ENCODE peak calls at places on chromosomes 4 and X, in eight cellular contexts. L is ovary; K is CD4-positive, alpha-beta T cell; D is suprapubic skin; U is caudate nucleus; N is hepatocyte; Y is GM23248; M is uterus. I is an unnamed sample.

GRCh38 chrX:106481341-106481740 is 130.4 kb upstream of the RADX start:
- DNase-seq in L (no peak), K (peak; percentile 5), D (no peak), U (peak; percentile 0), N (peak; percentile 79), Y (peak; percentile 62), M (no peak), I (no peak)

GRCh38 chr4:121535351-121535750 is 154.5 kb upstream of the QRFPR start:
- DNase-seq in L (no peak), K (no peak), D (no peak), U (no peak), N (no peak), Y (no peak), M (no peak), I (no peak)

GRCh38 chrX:2578864-2579263 is 78.1 kb upstream of the DHRSX start:
- DNase-seq in L (no peak), K (no peak), D (no peak), U (no peak), N (no peak), Y (no peak), M (no peak), I (no peak)

GRCh38 chr4:147581601-147582350 is 35.4 kb upstream of the TMEM184C start:
- DNase-seq in L (no peak), K (no peak), D (no peak), U (no peak), N (no peak), Y (peak; percentile 32), M (no peak), I (peak; percentile 39)

GRCh38 chr4:79626102-79626501 is 218.1 kb upstream of the GK2 start:
- DNase-seq in L (no peak), K (no peak), D (no peak), U (no peak), N (no peak), Y (peak; percentile 16), M (no peak), I (no peak)

GRCh38 chrX:69136546-69137331 is 28.5 kb downstream of the PJA1 start:
- DNase-seq in L (peak; percentile 76), K (no peak), D (no peak), U (no peak), N (peak; percentile 38), Y (no peak), M (peak; percentile 49), I (peak; percentile 85)

GRCh38 chr4:6999172-7000086 is 43.7 kb upstream of the TADA2B start:
- DNase-seq in L (no peak), K (peak; percentile 35), D (no peak), U (no peak), N (no peak), Y (no peak), M (no peak), I (peak; percentile 52)

GRCh38 chr4:144734522-144734921 is 88.6 kb downstream of the HHIP start:
- DNase-seq in L (no peak), K (no peak), D (no peak), U (no peak), N (peak; percentile 7), Y (peak; percentile 59), M (no peak), I (no peak)

GRCh38 chr4:175469519-175469918 is 342.5 kb downstream of the GPM6A start:
- DNase-seq in L (no peak), K (no peak), D (no peak), U (no peak), N (peak; percentile 13), Y (peak; percentile 52), M (no peak), I (no peak)

GRCh38 chrX:133637765-133638164 is 222.5 kb upstream of the GPC4 start:
- DNase-seq in L (no peak), K (no peak), D (no peak), U (no peak), N (no peak), Y (no peak), M (no peak), I (no peak)

GRCh38 chr4:99630857-99631256 is 26.8 kb downstream of the C4orf54 start:
- DNase-seq in L (no peak), K (no peak), D (no peak), U (no peak), N (no peak), Y (no peak), M (no peak), I (no peak)

GRCh38 chrX:40496728-40497127 is 84.0 kb upstream of the ATP6AP2 start:
- DNase-seq in L (no peak), K (no peak), D (no peak), U (peak; percentile 9), N (peak; percentile 40), Y (peak; percentile 37), M (peak; percentile 22), I (peak; percentile 66)

GRCh38 chr4:166308589-166308988 is 435.6 kb downstream of the TLL1 start:
- DNase-seq in L (no peak), K (no peak), D (no peak), U (no peak), N (no peak), Y (no peak), M (no peak), I (no peak)

GRCh38 chr4:82017680-82018079 is 356.1 kb downstream of the HNRNPD start:
- DNase-seq in L (no peak), K (no peak), D (no peak), U (no peak), N (peak; percentile 68), Y (peak; percentile 50), M (no peak), I (no peak)

GRCh38 chrX:68045008-68045577 is 388.2 kb downstream of the OPHN1 start:
- DNase-seq in L (no peak), K (no peak), D (no peak), U (no peak), N (no peak), Y (peak; percentile 4), M (no peak), I (no peak)

GRCh38 chr4:10664408-10664807 is 20.2 kb downstream of the CLNK start:
- DNase-seq in L (no peak), K (no peak), D (no peak), U (no peak), N (peak; percentile 28), Y (peak; percentile 86), M (peak; percentile 23), I (peak; percentile 78)

GRCh38 chrX:134171661-134172587 is 65.1 kb upstream of the CCDC160 start:
- DNase-seq in L (peak; percentile 48), K (no peak), D (no peak), U (peak; percentile 29), N (peak; percentile 40), Y (peak; percentile 11), M (no peak), I (peak; percentile 47)

GRCh38 chr4:77044458-77045124 is 31.2 kb downstream of the CCNI start:
- DNase-seq in L (no peak), K (no peak), D (no peak), U (no peak), N (peak; percentile 58), Y (peak; percentile 77), M (no peak), I (peak; percentile 11)

GRCh38 chr4:107801766-107802211 is 22.9 kb upstream of the SGMS2 start:
- DNase-seq in L (no peak), K (no peak), D (no peak), U (no peak), N (no peak), Y (peak; percentile 76), M (no peak), I (peak; percentile 74)

GRCh38 chr4:141645611-141646340 is 9.4 kb downstream of the IL15 start:
- DNase-seq in L (no peak), K (no peak), D (no peak), U (no peak), N (no peak), Y (peak; percentile 95), M (no peak), I (peak; percentile 62)

GRCh38 chrX:36218801-36219200 is 299.3 kb downstream of the CFAP47 start:
- DNase-seq in L (no peak), K (no peak), D (no peak), U (no peak), N (no peak), Y (no peak), M (no peak), I (peak; percentile 6)

GRCh38 chr4:9894604-9895361 is 113.3 kb downstream of the DRD5 start:
- DNase-seq in L (no peak), K (no peak), D (no peak), U (no peak), N (no peak), Y (peak; percentile 14), M (no peak), I (no peak)

GRCh38 chr4:144336633-144337032 is 196.1 kb upstream of the GYPA start:
- DNase-seq in L (no peak), K (no peak), D (no peak), U (no peak), N (no peak), Y (no peak), M (no peak), I (no peak)

GRCh38 chr4:37471971-37472370 is 214.2 kb downstream of the RELL1 start:
- DNase-seq in L (no peak), K (no peak), D (no peak), U (no peak), N (peak; percentile 41), Y (no peak), M (no peak), I (no peak)

GRCh38 chr4:99061048-99061447 is 27.5 kb downstream of the ADH5 start:
- DNase-seq in L (no peak), K (no peak), D (no peak), U (no peak), N (no peak), Y (peak; percentile 37), M (no peak), I (no peak)

GRCh38 chr4:87716350-87717041 is 66.4 kb downstream of the DMP1 start:
- DNase-seq in L (no peak), K (no peak), D (no peak), U (no peak), N (no peak), Y (no peak), M (peak; percentile 52), I (peak; percentile 66)
- H3K27ac ChIP-seq in L (no peak overlapping the region), K (no peak overlapping the region), D (no peak overlapping the region), U (no peak overlapping the region), N (no peak overlapping the region), Y (no peak overlapping the region), M (no peak overlapping the region), I (peak overlapping the region; percentile 53)

GRCh38 chr4:3445829-3446545 is 4.2 kb downstream of the HGFAC start:
- DNase-seq in L (no peak), K (no peak), D (no peak), U (no peak), N (no peak), Y (no peak), M (no peak), I (peak; percentile 84)
- H3K27ac ChIP-seq in L (no peak overlapping the region), K (no peak overlapping the region), D (no peak overlapping the region), U (no peak overlapping the region), N (no peak overlapping the region), Y (no peak overlapping the region), M (no peak overlapping the region), I (no peak overlapping the region)

GRCh38 chr4:122857160-122857559 is 30.5 kb downstream of the FGF2 start:
- DNase-seq in L (no peak), K (no peak), D (no peak), U (no peak), N (no peak), Y (no peak), M (no peak), I (no peak)
- H3K27ac ChIP-seq in L (no peak overlapping the region), K (no peak overlapping the region), D (no peak overlapping the region), U (peak overlapping the region; percentile 74), N (no peak overlapping the region), Y (peak overlapping the region; percentile 40), M (no peak overlapping the region), I (no peak overlapping the region)

DNA sequence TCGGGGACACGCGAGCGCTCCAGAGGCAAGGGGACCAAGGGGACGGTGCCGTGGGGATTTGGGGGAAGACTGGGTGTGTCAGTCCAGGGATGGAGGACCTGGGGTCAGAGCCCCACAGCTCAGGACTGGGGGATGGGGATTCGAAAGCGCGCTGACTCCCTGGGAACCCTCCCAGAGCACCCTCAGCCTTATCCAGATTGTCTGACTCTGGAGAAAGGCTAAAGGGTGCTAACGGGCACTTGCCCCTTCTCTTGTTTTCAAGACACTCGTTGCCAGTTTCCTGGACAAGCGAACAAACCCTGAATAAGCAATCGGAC is 1.1 kb downstream of the DOCK11 start:
- DNase-seq in L (no peak), K (no peak), D (no peak), U (no peak), N (no peak), Y (peak; percentile 27), M (no peak), I (no peak)
- H3K27ac ChIP-seq in L (no peak overlapping the region), K (peak overlapping the region; percentile 90), D (peak overlapping the region; percentile 87), U (peak overlapping the region; percentile 31), N (no peak overlapping the region), Y (no peak overlapping the region), M (peak overlapping the region; percentile 87), I (no peak overlapping the region)